ENCODE peak calls at places on chromosomes 5 and 9, in eight cellular contexts. One of them, this sample, is unnamed.

GRCh38 chr9:106716820-106717219 is 146.1 kb upstream of the ZNF462 start:
- DNase-seq in K562: no peak
- DNase-seq in mesenchymal stem cell: no peak
- DNase-seq in naive thymus-derived CD4-positive, alpha-beta T cell: no peak
- DNase-seq in uterus: no peak
- DNase-seq in heart left ventricle: no peak
- DNase-seq in GM23248: peak; percentile 9
- DNase-seq in cardiac muscle cell: no peak
- DNase-seq in this sample: no peak

GRCh38 chr5:91296691-91297143 is 86.4 kb downstream of the ARRDC3 start:
- DNase-seq in heart left ventricle: peak; percentile 78
- DNase-seq in mesenchymal stem cell: no peak
- DNase-seq in cardiac muscle cell: no peak
- DNase-seq in GM23248: peak; percentile 93
- DNase-seq in K562: no peak
- DNase-seq in uterus: no peak
- DNase-seq in naive thymus-derived CD4-positive, alpha-beta T cell: no peak
- DNase-seq in this sample: no peak

GRCh38 chr9:96853711-96854072 is 622 bp downstream of the ZNF782 start:
- DNase-seq in cardiac muscle cell: no peak
- DNase-seq in K562: no peak
- DNase-seq in GM23248: peak; percentile 38
- DNase-seq in heart left ventricle: no peak
- DNase-seq in mesenchymal stem cell: peak; percentile 19
- DNase-seq in naive thymus-derived CD4-positive, alpha-beta T cell: peak; percentile 25
- DNase-seq in uterus: no peak
- DNase-seq in this sample: no peak

GRCh38 chr5:149937610-149938009 is 7.0 kb downstream of the PDE6A start:
- DNase-seq in uterus: no peak
- DNase-seq in K562: no peak
- DNase-seq in naive thymus-derived CD4-positive, alpha-beta T cell: no peak
- DNase-seq in cardiac muscle cell: no peak
- DNase-seq in mesenchymal stem cell: no peak
- DNase-seq in heart left ventricle: no peak
- DNase-seq in GM23248: peak; percentile 69
- DNase-seq in this sample: no peak

GRCh38 chr9:72460342-72461312 is 60.8 kb upstream of the TMC1 start:
- DNase-seq in K562: no peak
- DNase-seq in cardiac muscle cell: no peak
- DNase-seq in naive thymus-derived CD4-positive, alpha-beta T cell: no peak
- DNase-seq in uterus: no peak
- DNase-seq in GM23248: no peak
- DNase-seq in heart left ventricle: no peak
- DNase-seq in mesenchymal stem cell: no peak
- DNase-seq in this sample: no peak

GRCh38 chr9:124000784-124001444 is 10.7 kb upstream of the LHX2 start:
- DNase-seq in K562: no peak
- DNase-seq in cardiac muscle cell: no peak
- DNase-seq in naive thymus-derived CD4-positive, alpha-beta T cell: no peak
- DNase-seq in mesenchymal stem cell: no peak
- DNase-seq in heart left ventricle: no peak
- DNase-seq in GM23248: no peak
- DNase-seq in uterus: no peak
- DNase-seq in this sample: no peak

GRCh38 chr5:135214897-135215616 is 181.0 kb upstream of the PITX1 start:
- DNase-seq in K562: no peak
- DNase-seq in uterus: no peak
- DNase-seq in GM23248: peak; percentile 46
- DNase-seq in naive thymus-derived CD4-positive, alpha-beta T cell: no peak
- DNase-seq in heart left ventricle: no peak
- DNase-seq in cardiac muscle cell: no peak
- DNase-seq in mesenchymal stem cell: peak; percentile 73
- DNase-seq in this sample: peak; percentile 0

GRCh38 chr9:128568470-128569083 is 16.2 kb downstream of the SPTAN1 start:
- DNase-seq in uterus: no peak
- DNase-seq in naive thymus-derived CD4-positive, alpha-beta T cell: no peak
- DNase-seq in K562: no peak
- DNase-seq in cardiac muscle cell: no peak
- DNase-seq in GM23248: peak; percentile 46
- DNase-seq in mesenchymal stem cell: no peak
- DNase-seq in heart left ventricle: no peak
- DNase-seq in this sample: no peak

GRCh38 chr5:3197699-3198098 is 397.9 kb upstream of the IRX1 start:
- DNase-seq in cardiac muscle cell: peak; percentile 75
- DNase-seq in heart left ventricle: no peak
- DNase-seq in mesenchymal stem cell: no peak
- DNase-seq in K562: no peak
- DNase-seq in uterus: no peak
- DNase-seq in GM23248: no peak
- DNase-seq in naive thymus-derived CD4-positive, alpha-beta T cell: no peak
- DNase-seq in this sample: no peak

GRCh38 chr9:84238652-84239051 is 101.9 kb downstream of the SLC28A3 start:
- DNase-seq in mesenchymal stem cell: no peak
- DNase-seq in K562: peak; percentile 6
- DNase-seq in cardiac muscle cell: no peak
- DNase-seq in uterus: no peak
- DNase-seq in heart left ventricle: no peak
- DNase-seq in GM23248: no peak
- DNase-seq in naive thymus-derived CD4-positive, alpha-beta T cell: no peak
- DNase-seq in this sample: peak; percentile 20

GRCh38 chr9:31272456-31273295 is 1111.8 kb upstream of the ACO1 start:
- DNase-seq in naive thymus-derived CD4-positive, alpha-beta T cell: no peak
- DNase-seq in uterus: no peak
- DNase-seq in heart left ventricle: no peak
- DNase-seq in mesenchymal stem cell: no peak
- DNase-seq in GM23248: no peak
- DNase-seq in cardiac muscle cell: no peak
- DNase-seq in K562: no peak
- DNase-seq in this sample: no peak

GRCh38 chr9:126569036-126569435 is 44.7 kb upstream of the LMX1B start:
- DNase-seq in uterus: no peak
- DNase-seq in naive thymus-derived CD4-positive, alpha-beta T cell: no peak
- DNase-seq in mesenchymal stem cell: no peak
- DNase-seq in K562: no peak
- DNase-seq in GM23248: peak; percentile 33
- DNase-seq in cardiac muscle cell: no peak
- DNase-seq in heart left ventricle: no peak
- DNase-seq in this sample: no peak

GRCh38 chr9:128159073-128159783 is 837 bp upstream of the BBLN start:
- DNase-seq in GM23248: peak; percentile 12
- DNase-seq in mesenchymal stem cell: no peak
- DNase-seq in K562: peak; percentile 77
- DNase-seq in naive thymus-derived CD4-positive, alpha-beta T cell: peak; percentile 55
- DNase-seq in uterus: peak; percentile 47
- DNase-seq in heart left ventricle: no peak
- DNase-seq in cardiac muscle cell: no peak
- DNase-seq in this sample: no peak

GRCh38 chr5:14896091-14896490 is 24.5 kb upstream of the ANKH start:
- DNase-seq in K562: no peak
- DNase-seq in uterus: no peak
- DNase-seq in heart left ventricle: no peak
- DNase-seq in GM23248: no peak
- DNase-seq in naive thymus-derived CD4-positive, alpha-beta T cell: no peak
- DNase-seq in cardiac muscle cell: no peak
- DNase-seq in mesenchymal stem cell: no peak
- DNase-seq in this sample: no peak

GRCh38 chr5:168328804-168329203 is 37.4 kb downstream of the WWC1 start:
- DNase-seq in heart left ventricle: no peak
- DNase-seq in uterus: no peak
- DNase-seq in cardiac muscle cell: peak; percentile 72
- DNase-seq in mesenchymal stem cell: peak; percentile 44
- DNase-seq in naive thymus-derived CD4-positive, alpha-beta T cell: no peak
- DNase-seq in K562: peak; percentile 20
- DNase-seq in GM23248: no peak
- DNase-seq in this sample: no peak
- H3K27ac ChIP-seq in heart left ventricle: no peak overlapping the region
- H3K27ac ChIP-seq in uterus: no peak overlapping the region
- H3K27ac ChIP-seq in cardiac muscle cell: peak overlapping the region; percentile 73
- H3K27ac ChIP-seq in mesenchymal stem cell: peak overlapping the region; percentile 52
- H3K27ac ChIP-seq in naive thymus-derived CD4-positive, alpha-beta T cell: no peak overlapping the region
- H3K27ac ChIP-seq in K562: no peak overlapping the region
- H3K27ac ChIP-seq in GM23248: no peak overlapping the region
- H3K27ac ChIP-seq in this sample: no peak overlapping the region

GRCh38 chr5:5587474-5587873 is 165.0 kb downstream of the ICE1 start:
- DNase-seq in heart left ventricle: no peak
- DNase-seq in cardiac muscle cell: no peak
- DNase-seq in naive thymus-derived CD4-positive, alpha-beta T cell: no peak
- DNase-seq in GM23248: no peak
- DNase-seq in uterus: no peak
- DNase-seq in K562: no peak
- DNase-seq in mesenchymal stem cell: no peak
- DNase-seq in this sample: no peak

GRCh38 chr5:5591567-5591966 is 169.1 kb downstream of the ICE1 start:
- DNase-seq in cardiac muscle cell: no peak
- DNase-seq in naive thymus-derived CD4-positive, alpha-beta T cell: no peak
- DNase-seq in heart left ventricle: no peak
- DNase-seq in GM23248: no peak
- DNase-seq in K562: no peak
- DNase-seq in mesenchymal stem cell: no peak
- DNase-seq in uterus: no peak
- DNase-seq in this sample: no peak

GRCh38 chr5:5589857-5590256 is 167.4 kb downstream of the ICE1 start:
- DNase-seq in uterus: no peak
- DNase-seq in cardiac muscle cell: no peak
- DNase-seq in GM23248: no peak
- DNase-seq in mesenchymal stem cell: no peak
- DNase-seq in heart left ventricle: no peak
- DNase-seq in K562: no peak
- DNase-seq in naive thymus-derived CD4-positive, alpha-beta T cell: no peak
- DNase-seq in this sample: no peak

GRCh38 chr5:5588386-5588785 is 165.9 kb downstream of the ICE1 start:
- DNase-seq in naive thymus-derived CD4-positive, alpha-beta T cell: no peak
- DNase-seq in K562: no peak
- DNase-seq in GM23248: no peak
- DNase-seq in mesenchymal stem cell: no peak
- DNase-seq in cardiac muscle cell: no peak
- DNase-seq in uterus: no peak
- DNase-seq in heart left ventricle: no peak
- DNase-seq in this sample: peak; percentile 71

DNA sequence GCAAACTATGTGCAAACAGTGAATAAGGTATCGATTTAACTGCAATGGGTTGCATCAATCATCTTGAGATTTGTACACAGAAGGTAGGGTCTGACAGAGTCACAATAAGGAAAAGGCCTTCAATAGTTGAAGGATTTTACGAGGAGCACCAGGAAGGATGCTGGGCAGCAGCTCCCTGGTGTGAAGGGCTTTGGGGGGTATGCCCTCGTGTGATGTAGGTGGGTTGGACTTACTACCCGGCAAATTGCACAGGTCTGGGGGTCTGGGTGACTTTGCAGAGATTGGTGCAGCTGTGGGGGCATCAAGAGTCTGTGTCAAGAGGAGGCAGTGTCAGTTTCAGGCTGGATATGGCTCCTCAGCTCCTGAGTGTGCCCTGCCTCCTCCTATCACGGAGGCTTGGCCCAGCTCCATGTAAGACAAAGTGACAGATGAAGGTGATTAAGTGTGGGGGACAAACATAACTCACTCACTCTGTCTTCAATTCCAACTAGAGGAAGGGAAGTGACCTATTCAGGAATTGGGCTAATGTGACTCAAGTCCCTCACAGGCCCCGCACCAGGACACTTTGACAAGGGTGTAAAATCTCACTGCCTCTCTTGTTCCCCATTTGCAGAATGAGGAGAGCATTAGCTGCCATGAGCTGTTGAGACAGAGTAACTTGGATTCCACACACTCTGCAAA is 166.8 kb downstream of the ICE1 start:
- DNase-seq in naive thymus-derived CD4-positive, alpha-beta T cell: no peak
- DNase-seq in uterus: no peak
- DNase-seq in GM23248: no peak
- DNase-seq in cardiac muscle cell: peak; percentile 5
- DNase-seq in mesenchymal stem cell: no peak
- DNase-seq in K562: no peak
- DNase-seq in heart left ventricle: no peak
- DNase-seq in this sample: peak; percentile 41
- H3K9me3 ChIP-seq in naive thymus-derived CD4-positive, alpha-beta T cell: no peaks in the 10 kb centered on the region
- H3K9me3 ChIP-seq in uterus: no peaks in the 10 kb centered on the region
- H3K9me3 ChIP-seq in GM23248: no peaks in the 10 kb centered on the region
- H3K9me3 ChIP-seq in cardiac muscle cell: no peaks in the 10 kb centered on the region
- H3K9me3 ChIP-seq in mesenchymal stem cell: peaks cover 4% of the 10 kb centered on the region
- H3K9me3 ChIP-seq in K562: no peaks in the 10 kb centered on the region
- H3K9me3 ChIP-seq in heart left ventricle: no peaks in the 10 kb centered on the region
- H3K9me3 ChIP-seq in this sample: peaks cover 3% of the 10 kb centered on the region

GRCh38 chr5:72956324-72957140 is 691 bp downstream of the FCHO2 start:
- DNase-seq in uterus: peak; percentile 39
- DNase-seq in naive thymus-derived CD4-positive, alpha-beta T cell: peak; percentile 21
- DNase-seq in cardiac muscle cell: peak; percentile 70
- DNase-seq in GM23248: peak; percentile 77
- DNase-seq in heart left ventricle: peak; percentile 58
- DNase-seq in K562: peak; percentile 66
- DNase-seq in mesenchymal stem cell: peak; percentile 65
- DNase-seq in this sample: peak; percentile 48

GRCh38 chr5:72957337-72957736 is 1.5 kb downstream of the FCHO2 start:
- DNase-seq in heart left ventricle: no peak
- DNase-seq in naive thymus-derived CD4-positive, alpha-beta T cell: no peak
- DNase-seq in K562: no peak
- DNase-seq in GM23248: peak; percentile 20
- DNase-seq in uterus: no peak
- DNase-seq in cardiac muscle cell: no peak
- DNase-seq in mesenchymal stem cell: no peak
- DNase-seq in this sample: no peak

GRCh38 chr5:72955143-72955767 is 586 bp upstream of the FCHO2 start:
- DNase-seq in mesenchymal stem cell: no peak
- DNase-seq in K562: peak; percentile 70
- DNase-seq in cardiac muscle cell: no peak
- DNase-seq in uterus: peak; percentile 85
- DNase-seq in naive thymus-derived CD4-positive, alpha-beta T cell: peak; percentile 1
- DNase-seq in heart left ventricle: peak; percentile 90
- DNase-seq in GM23248: no peak
- DNase-seq in this sample: no peak

GRCh38 chr5:72955768-72956323 is at the start of gene FCHO2:
- DNase-seq in naive thymus-derived CD4-positive, alpha-beta T cell: peak; percentile 94
- DNase-seq in GM23248: peak; percentile 98
- DNase-seq in heart left ventricle: peak; percentile 100
- DNase-seq in uterus: peak; percentile 98
- DNase-seq in mesenchymal stem cell: peak; percentile 96
- DNase-seq in cardiac muscle cell: peak; percentile 98
- DNase-seq in K562: peak; percentile 97
- DNase-seq in this sample: peak; percentile 97

DNA sequence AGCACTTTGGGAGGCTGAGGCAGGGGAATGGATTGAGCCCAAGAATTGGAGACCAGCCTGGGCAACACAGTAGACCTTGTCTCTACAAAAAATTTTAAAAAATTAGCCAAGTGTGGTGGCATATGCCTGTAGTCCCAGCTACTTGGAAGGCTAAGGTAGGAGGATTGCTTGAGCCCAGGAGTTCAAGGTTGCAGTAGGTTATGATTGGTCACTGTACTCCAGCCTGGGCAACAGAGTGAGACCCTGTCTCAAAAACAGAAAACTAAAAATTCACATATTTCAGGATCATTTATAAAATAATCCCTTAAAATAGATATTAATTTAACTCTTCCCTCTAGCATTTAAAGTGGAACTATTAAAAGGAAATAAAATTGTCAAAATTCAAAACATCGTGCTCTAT is 3.4 kb downstream of the FCHO2 start:
- DNase-seq in uterus: no peak
- DNase-seq in cardiac muscle cell: no peak
- DNase-seq in GM23248: no peak
- DNase-seq in naive thymus-derived CD4-positive, alpha-beta T cell: no peak
- DNase-seq in heart left ventricle: no peak
- DNase-seq in K562: no peak
- DNase-seq in mesenchymal stem cell: no peak
- DNase-seq in this sample: no peak
- H3K27ac ChIP-seq in uterus: no peak overlapping the region
- H3K27ac ChIP-seq in cardiac muscle cell: no peak overlapping the region
- H3K27ac ChIP-seq in GM23248: no peak overlapping the region
- H3K27ac ChIP-seq in naive thymus-derived CD4-positive, alpha-beta T cell: no peak overlapping the region
- H3K27ac ChIP-seq in heart left ventricle: no peak overlapping the region
- H3K27ac ChIP-seq in K562: no peak overlapping the region
- H3K27ac ChIP-seq in mesenchymal stem cell: no peak overlapping the region
- H3K27ac ChIP-seq in this sample: no peak overlapping the region

GRCh38 chr9:113728989-113729388 is 147.1 kb upstream of the ZNF618 start:
- DNase-seq in K562: no peak
- DNase-seq in mesenchymal stem cell: no peak
- DNase-seq in heart left ventricle: no peak
- DNase-seq in cardiac muscle cell: no peak
- DNase-seq in uterus: no peak
- DNase-seq in GM23248: no peak
- DNase-seq in naive thymus-derived CD4-positive, alpha-beta T cell: no peak
- DNase-seq in this sample: no peak
- H3K9me3 ChIP-seq in K562: no peaks in the 10 kb centered on the region
- H3K9me3 ChIP-seq in mesenchymal stem cell: peaks cover 38% of the 10 kb centered on the region
- H3K9me3 ChIP-seq in heart left ventricle: peaks cover 23% of the 10 kb centered on the region
- H3K9me3 ChIP-seq in cardiac muscle cell: no peaks in the 10 kb centered on the region
- H3K9me3 ChIP-seq in uterus: no peaks in the 10 kb centered on the region
- H3K9me3 ChIP-seq in GM23248: no peaks in the 10 kb centered on the region
- H3K9me3 ChIP-seq in naive thymus-derived CD4-positive, alpha-beta T cell: peaks cover 7% of the 10 kb centered on the region
- H3K9me3 ChIP-seq in this sample: peaks cover 31% of the 10 kb centered on the region

This sample was measured in WERI-Rb-1.